ENCODE peak calls at places on chromosomes 6 and 20, in six cellular contexts. P, M, K, E, U and A are unnamed samples.
A peak's percentile ranks its signal among the peaks of the same experiment; 100 is the strongest.

GRCh38 chr6:108114861-108115597 is 40.5 kb upstream of the OSTM1 start:
- DNase-seq in P (no peak), K (no peak), M (peak; percentile 82), U (no peak), E (no peak), A (peak; percentile 62)

GRCh38 chr20:9758752-9759151 is 80.1 kb downstream of the PAK5 start:
- DNase-seq in K (no peak), M (no peak), U (no peak), P (no peak), E (no peak), A (no peak)

GRCh38 chr6:44569131-44569530 is 181.6 kb downstream of the CDC5L start:
- DNase-seq in K (no peak), P (no peak), U (no peak), E (no peak), M (no peak), A (no peak)

GRCh38 chr20:40651121-40651520 is 37.9 kb downstream of the MAFB start:
- DNase-seq in M (no peak), P (no peak), K (no peak), E (no peak), U (no peak), A (no peak)

GRCh38 chr6:17144016-17144415 is 42.2 kb downstream of the STMND1 start:
- DNase-seq in M (no peak), P (no peak), U (no peak), K (no peak), E (no peak), A (no peak)

GRCh38 chr20:38143646-38144554 is 21.2 kb downstream of the TGM2 start:
- DNase-seq in U (no peak), E (no peak), M (no peak), K (no peak), P (no peak), A (peak; percentile 100)

GRCh38 chr6:56984374-56984773 is 29.5 kb downstream of the BEND6 start:
- DNase-seq in E (no peak), M (no peak), K (no peak), U (no peak), P (no peak), A (no peak)

GRCh38 chr20:48563191-48563884 is 264.5 kb downstream of the PREX1 start:
- DNase-seq in E (no peak), U (no peak), K (no peak), P (no peak), M (no peak), A (no peak)

GRCh38 chr6:137362878-137363804 is 131.1 kb downstream of the OLIG3 start:
- DNase-seq in P (no peak), K (no peak), M (no peak), U (no peak), E (no peak), A (no peak)

GRCh38 chr6:154318711-154319110 is 37.9 kb downstream of the IPCEF1 start:
- DNase-seq in K (no peak), E (no peak), M (no peak), U (no peak), P (no peak), A (no peak)

GRCh38 chr6:170101281-170102035 is 189.4 kb downstream of the DLL1 start:
- DNase-seq in M (no peak), E (no peak), P (no peak), K (no peak), U (peak; percentile 29), A (peak; percentile 33)

GRCh38 chr6:24394777-24395437 is 7.8 kb upstream of the MRS2 start:
- DNase-seq in K (no peak), M (no peak), P (no peak), U (no peak), E (no peak), A (no peak)

GRCh38 chr6:144582939-144583613 is 297.9 kb downstream of the UTRN start:
- DNase-seq in U (no peak), E (peak; percentile 4), P (no peak), M (peak; percentile 55), K (no peak), A (no peak)

GRCh38 chr6:157235600-157236039 is 87.7 kb downstream of the TMEM242 start:
- DNase-seq in K (peak; percentile 43), E (peak; percentile 23), P (peak; percentile 19), M (no peak), U (peak; percentile 69), A (no peak)

GRCh38 chr6:158460602-158461092 is 99.2 kb upstream of the TMEM181 start:
- DNase-seq in E (no peak), K (no peak), M (no peak), P (no peak), U (no peak), A (no peak)

GRCh38 chr6:137707590-137708360 is 159.3 kb upstream of the TNFAIP3 start:
- DNase-seq in K (peak; percentile 77), U (peak; percentile 57), M (peak; percentile 60), E (peak; percentile 60), P (no peak), A (peak; percentile 76)

GRCh38 chr20:25081730-25082497 is at the start of gene VSX1:
- DNase-seq in M (no peak), K (no peak), U (no peak), E (no peak), P (no peak), A (peak; percentile 58)